ENCODE peak calls at places on chromosomes 11 and 22, in ten cellular contexts. F is heart right ventricle; H is upper lobe of right lung; P is CD8-positive, alpha-beta T cell; G is cardiac muscle cell; E is lung; Z is right lobe of liver; V is Peyer's patch; Q is heart left ventricle; B is dorsolateral prefrontal cortex. J is an unnamed sample.
A peak's percentile ranks its signal among the peaks of the same experiment; 100 is the strongest.

GRCh38 chr22:46452195-46453005 is 85.0 kb downstream of the CELSR1 start:
- DNase-seq in Q (no peak), Z (no peak), G (no peak), B (no peak), F (no peak), H (no peak), P (no peak), V (no peak), E (no peak), J (no peak)

GRCh38 chr11:119584193-119585037 is 144.6 kb downstream of the NECTIN1 start:
- DNase-seq in E (no peak), Q (no peak), F (peak; percentile 28), P (no peak), H (peak; percentile 71), Z (peak; percentile 39), V (peak; percentile 44), B (peak; percentile 68), G (peak; percentile 96), J (peak; percentile 44)

GRCh38 chr11:73916435-73916834 is 34.4 kb upstream of the DNAJB13 start:
- DNase-seq in Q (no peak), H (no peak), Z (no peak), V (peak; percentile 60), B (no peak), G (no peak), E (no peak), P (no peak), F (no peak), J (no peak)

GRCh38 chr11:16242806-16243205 is 113.5 kb downstream of the SOX6 start:
- DNase-seq in H (no peak), B (no peak), Z (no peak), G (no peak), V (no peak), E (no peak), P (no peak), F (no peak), Q (no peak), J (no peak)

GRCh38 chr11:75301602-75302345 is 49.7 kb downstream of the ARRB1 start:
- DNase-seq in Q (no peak), E (no peak), F (no peak), H (no peak), Z (no peak), G (no peak), B (no peak), P (no peak), V (no peak), J (no peak)

GRCh38 chr22:38051900-38052862 is 5.0 kb upstream of the PICK1 start:
- DNase-seq in B (peak; percentile 87), G (peak; percentile 80), P (peak; percentile 69), E (peak; percentile 73), H (peak; percentile 88), V (peak; percentile 91), Z (peak; percentile 82), F (peak; percentile 78), Q (peak; percentile 76), J (no peak)

GRCh38 chr11:13338437-13339069 is 61.0 kb downstream of the BMAL1 start:
- DNase-seq in E (no peak), G (peak; percentile 44), Z (no peak), B (no peak), F (no peak), H (no peak), P (no peak), V (no peak), Q (no peak), J (no peak)

GRCh38 chr22:38236786-38237185 is 35.0 kb downstream of the MAFF start:
- DNase-seq in V (no peak), Q (no peak), E (no peak), H (no peak), B (no peak), F (no peak), G (no peak), P (no peak), Z (no peak), J (no peak)

GRCh38 chr11:56716379-56716854 is 17.5 kb downstream of the OR9G1 start:
- DNase-seq in F (no peak), Q (no peak), P (no peak), Z (no peak), V (no peak), B (no peak), E (no peak), G (no peak), H (no peak), J (no peak)

GRCh38 chr11:43920598-43921419 is 21.6 kb upstream of the C11orf96 start:
- DNase-seq in P (no peak), Q (peak; percentile 45), B (no peak), F (no peak), H (no peak), Z (no peak), G (peak; percentile 100), E (peak; percentile 72), V (peak; percentile 76), J (peak; percentile 100)

GRCh38 chr11:45423036-45423435 is 136.9 kb upstream of the SYT13 start:
- DNase-seq in F (no peak), Q (no peak), V (no peak), H (no peak), G (no peak), B (no peak), E (no peak), Z (no peak), P (no peak), J (no peak)

GRCh38 chr22:32905400-32905799 is 103.9 kb downstream of the TIMP3 start:
- DNase-seq in Z (no peak), H (no peak), F (no peak), G (no peak), P (no peak), B (no peak), Q (no peak), V (no peak), E (no peak), J (no peak)

GRCh38 chr22:42039271-42039670 is 31.3 kb downstream of the NAGA start:
- DNase-seq in V (no peak), P (no peak), G (no peak), E (no peak), Q (no peak), F (no peak), H (no peak), B (no peak), Z (no peak), J (no peak)

GRCh38 chr11:70088735-70089250 is 10.7 kb downstream of the ANO1 start:
- DNase-seq in V (no peak), G (no peak), E (no peak), H (no peak), B (no peak), Z (no peak), P (no peak), Q (no peak), F (no peak), J (no peak)

GRCh38 chr11:46696212-46696558 is 4.2 kb downstream of the ARHGAP1 start:
- DNase-seq in P (no peak), B (peak; percentile 97), H (no peak), Q (peak; percentile 80), Z (peak; percentile 68), E (no peak), G (no peak), F (peak; percentile 78), V (no peak), J (no peak)

GRCh38 chr11:48074425-48075181 is 94.2 kb downstream of the PTPRJ start:
- DNase-seq in Z (no peak), E (no peak), P (no peak), V (peak; percentile 38), G (no peak), Q (no peak), H (no peak), B (no peak), F (no peak), J (no peak)
- TF ChIP-seq CTCF in Z (no peak), E (no peak), P (no peak), V (no peak), G (no peak), Q (no peak), H (no peak), B (no peak), F (no peak), J (no peak)

DNA sequence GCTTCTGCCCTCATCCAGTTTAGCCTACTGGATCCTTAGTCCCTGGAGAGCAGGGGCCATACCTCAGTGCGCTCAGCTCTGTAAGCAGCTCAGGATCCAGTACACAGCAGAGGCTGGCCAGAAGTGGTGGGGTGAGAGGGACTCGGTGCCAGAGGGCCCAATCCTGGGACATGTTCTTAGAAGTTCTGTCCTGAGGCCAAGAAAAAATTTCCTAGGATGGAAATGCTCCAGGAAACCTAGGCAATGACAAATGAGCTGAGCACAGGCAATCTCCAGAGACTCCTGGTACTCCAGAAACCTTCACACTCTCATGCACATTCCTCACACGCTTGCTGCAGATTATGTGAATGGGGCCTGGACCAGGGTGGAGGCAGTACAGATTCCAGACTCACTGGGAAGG is 89.6 kb downstream of the SERGEF start:
- DNase-seq in E (no peak), B (no peak), Z (no peak), V (no peak), P (no peak), G (peak; percentile 68), H (no peak), F (peak; percentile 43), Q (peak; percentile 21), J (no peak)
- H3K4me3 ChIP-seq in E (no peak overlapping the region), B (no peak overlapping the region), Z (no peak overlapping the region), V (no peak overlapping the region), P (no peak overlapping the region), G (no peak overlapping the region), H (no peak overlapping the region), F (no peak overlapping the region), Q (no peak overlapping the region), J (no peak overlapping the region)

GRCh38 chr11:59523541-59523940 is 12.2 kb downstream of the OR4D9 start:
- DNase-seq in P (no peak), F (no peak), Z (no peak), B (no peak), V (no peak), H (no peak), G (no peak), E (no peak), Q (no peak), J (no peak)
- TF ChIP-seq CTCF in P (no peak), F (no peak), Z (no peak), B (no peak), V (no peak), H (no peak), G (no peak), E (no peak), Q (no peak), J (peak; percentile 24)

GRCh38 chr11:10295056-10295901 is 1.3 kb upstream of the SBF2 start:
- DNase-seq in B (no peak), G (no peak), F (no peak), P (no peak), V (no peak), Z (no peak), Q (no peak), E (no peak), H (no peak), J (no peak)
- H3K4me3 ChIP-seq in B (peak overlapping the region; percentile 95), G (peak overlapping the region; percentile 77), F (peak overlapping the region; percentile 95), P (peak overlapping the region; percentile 67), V (no peak overlapping the region), Z (peak overlapping the region; percentile 81), Q (peak overlapping the region; percentile 98), E (no peak overlapping the region), H (peak overlapping the region; percentile 76), J (peak overlapping the region; percentile 74)

J was measured in epithelial cell of proximal tubule.